ENCODE peak calls at places on chromosomes 4 and X, in ten cellular contexts. One of them, this sample, is unnamed.

GRCh38 chr4:115355329-115355728 is 241.9 kb upstream of the NDST4 start:
- DNase-seq in lower lobe of right lung: no peak
- DNase-seq in thoracic aorta: no peak
- DNase-seq in skeletal muscle cell: no peak
- DNase-seq in sigmoid colon: no peak
- DNase-seq in HL-60: no peak
- DNase-seq in NB4: no peak
- DNase-seq in MG63: no peak
- DNase-seq in breast epithelium: no peak
- DNase-seq in A549: no peak
- DNase-seq in this sample: no peak

GRCh38 chr4:76194325-76194724 is 19.3 kb downstream of the SCARB2 start:
- DNase-seq in lower lobe of right lung: no peak
- DNase-seq in thoracic aorta: no peak
- DNase-seq in skeletal muscle cell: peak; percentile 78
- DNase-seq in sigmoid colon: no peak
- DNase-seq in HL-60: no peak
- DNase-seq in NB4: peak; percentile 34
- DNase-seq in MG63: peak; percentile 41
- DNase-seq in breast epithelium: no peak
- DNase-seq in A549: peak; percentile 37
- DNase-seq in this sample: peak; percentile 89

GRCh38 chrX:45778621-45779020 is 577.9 kb upstream of the DIPK2B start:
- DNase-seq in lower lobe of right lung: no peak
- DNase-seq in thoracic aorta: no peak
- DNase-seq in skeletal muscle cell: no peak
- DNase-seq in sigmoid colon: no peak
- DNase-seq in HL-60: peak; percentile 71
- DNase-seq in NB4: peak; percentile 58
- DNase-seq in MG63: no peak
- DNase-seq in breast epithelium: no peak
- DNase-seq in A549: no peak
- DNase-seq in this sample: no peak

GRCh38 chr4:30094866-30095265 is 625.3 kb upstream of the PCDH7 start:
- DNase-seq in lower lobe of right lung: no peak
- DNase-seq in thoracic aorta: no peak
- DNase-seq in skeletal muscle cell: peak; percentile 26
- DNase-seq in sigmoid colon: no peak
- DNase-seq in HL-60: no peak
- DNase-seq in NB4: no peak
- DNase-seq in MG63: no peak
- DNase-seq in breast epithelium: no peak
- DNase-seq in A549: no peak
- DNase-seq in this sample: no peak

GRCh38 chr4:151730003-151730559 is 30.7 kb downstream of the GATB start:
- DNase-seq in lower lobe of right lung: no peak
- DNase-seq in thoracic aorta: no peak
- DNase-seq in skeletal muscle cell: no peak
- DNase-seq in sigmoid colon: no peak
- DNase-seq in HL-60: no peak
- DNase-seq in NB4: no peak
- DNase-seq in MG63: peak; percentile 32
- DNase-seq in breast epithelium: no peak
- DNase-seq in A549: peak; percentile 27
- DNase-seq in this sample: peak; percentile 49

GRCh38 chrX:150152036-150152435 is 211.1 kb upstream of the MAMLD1 start:
- DNase-seq in lower lobe of right lung: no peak
- DNase-seq in thoracic aorta: no peak
- DNase-seq in skeletal muscle cell: no peak
- DNase-seq in sigmoid colon: no peak
- DNase-seq in HL-60: no peak
- DNase-seq in NB4: no peak
- DNase-seq in MG63: no peak
- DNase-seq in breast epithelium: no peak
- DNase-seq in A549: no peak
- DNase-seq in this sample: no peak

GRCh38 chr4:100017627-100018310 is 67.7 kb upstream of the H2AZ1 start:
- DNase-seq in lower lobe of right lung: no peak
- DNase-seq in thoracic aorta: no peak
- DNase-seq in skeletal muscle cell: no peak
- DNase-seq in sigmoid colon: no peak
- DNase-seq in HL-60: no peak
- DNase-seq in NB4: no peak
- DNase-seq in MG63: no peak
- DNase-seq in breast epithelium: no peak
- DNase-seq in A549: peak; percentile 8
- DNase-seq in this sample: peak; percentile 53

GRCh38 chrX:154443479-154443910 is 446 bp upstream of the FAM50A start:
- DNase-seq in lower lobe of right lung: no peak
- DNase-seq in thoracic aorta: no peak
- DNase-seq in skeletal muscle cell: no peak
- DNase-seq in sigmoid colon: no peak
- DNase-seq in HL-60: no peak
- DNase-seq in NB4: no peak
- DNase-seq in MG63: peak; percentile 23
- DNase-seq in breast epithelium: no peak
- DNase-seq in A549: no peak
- DNase-seq in this sample: no peak

GRCh38 chr4:2408401-2408958 is 10.0 kb downstream of the ZFYVE28 start:
- DNase-seq in lower lobe of right lung: no peak
- DNase-seq in thoracic aorta: no peak
- DNase-seq in skeletal muscle cell: no peak
- DNase-seq in sigmoid colon: no peak
- DNase-seq in HL-60: no peak
- DNase-seq in NB4: peak; percentile 39
- DNase-seq in MG63: peak; percentile 24
- DNase-seq in breast epithelium: no peak
- DNase-seq in A549: peak; percentile 40
- DNase-seq in this sample: peak; percentile 37

GRCh38 chrX:19747672-19748610 is 139.5 kb downstream of the SH3KBP1 start:
- DNase-seq in lower lobe of right lung: peak; percentile 39
- DNase-seq in thoracic aorta: no peak
- DNase-seq in skeletal muscle cell: no peak
- DNase-seq in sigmoid colon: peak; percentile 63
- DNase-seq in HL-60: peak; percentile 93
- DNase-seq in NB4: peak; percentile 91
- DNase-seq in MG63: no peak
- DNase-seq in breast epithelium: no peak
- DNase-seq in A549: no peak
- DNase-seq in this sample: no peak

GRCh38 chr4:76950846-76951321 is 1.3 kb downstream of the SEPTIN11 start:
- DNase-seq in lower lobe of right lung: peak; percentile 49
- DNase-seq in thoracic aorta: no peak
- DNase-seq in skeletal muscle cell: no peak
- DNase-seq in sigmoid colon: no peak
- DNase-seq in HL-60: peak; percentile 22
- DNase-seq in NB4: peak; percentile 34
- DNase-seq in MG63: peak; percentile 25
- DNase-seq in breast epithelium: no peak
- DNase-seq in A549: no peak
- DNase-seq in this sample: no peak

GRCh38 chrX:11724122-11725017 is 33.7 kb upstream of the MSL3 start:
- DNase-seq in lower lobe of right lung: no peak
- DNase-seq in thoracic aorta: no peak
- DNase-seq in skeletal muscle cell: no peak
- DNase-seq in sigmoid colon: no peak
- DNase-seq in HL-60: peak; percentile 11
- DNase-seq in NB4: peak; percentile 17
- DNase-seq in MG63: no peak
- DNase-seq in breast epithelium: no peak
- DNase-seq in A549: peak; percentile 30
- DNase-seq in this sample: peak; percentile 3

GRCh38 chr4:37664696-37665095 is 21.5 kb downstream of the RELL1 start:
- DNase-seq in lower lobe of right lung: no peak
- DNase-seq in thoracic aorta: no peak
- DNase-seq in skeletal muscle cell: no peak
- DNase-seq in sigmoid colon: no peak
- DNase-seq in HL-60: no peak
- DNase-seq in NB4: no peak
- DNase-seq in MG63: no peak
- DNase-seq in breast epithelium: no peak
- DNase-seq in A549: no peak
- DNase-seq in this sample: no peak

GRCh38 chr4:7820031-7820825 is 119.4 kb downstream of the AFAP1 start:
- DNase-seq in lower lobe of right lung: no peak
- DNase-seq in thoracic aorta: no peak
- DNase-seq in skeletal muscle cell: no peak
- DNase-seq in sigmoid colon: peak; percentile 66
- DNase-seq in HL-60: no peak
- DNase-seq in NB4: no peak
- DNase-seq in MG63: no peak
- DNase-seq in breast epithelium: no peak
- DNase-seq in A549: no peak
- DNase-seq in this sample: no peak

GRCh38 chr4:174563399-174563798 is 41.1 kb upstream of the HPGD start:
- DNase-seq in lower lobe of right lung: no peak
- DNase-seq in thoracic aorta: no peak
- DNase-seq in skeletal muscle cell: no peak
- DNase-seq in sigmoid colon: no peak
- DNase-seq in HL-60: no peak
- DNase-seq in NB4: no peak
- DNase-seq in MG63: no peak
- DNase-seq in breast epithelium: no peak
- DNase-seq in A549: no peak
- DNase-seq in this sample: no peak

GRCh38 chr4:164779811-164780216 is 25.9 kb downstream of the SMIM31 start:
- DNase-seq in lower lobe of right lung: no peak
- DNase-seq in thoracic aorta: no peak
- DNase-seq in skeletal muscle cell: peak; percentile 5
- DNase-seq in sigmoid colon: no peak
- DNase-seq in HL-60: peak; percentile 18
- DNase-seq in NB4: peak; percentile 47
- DNase-seq in MG63: peak; percentile 54
- DNase-seq in breast epithelium: no peak
- DNase-seq in A549: peak; percentile 35
- DNase-seq in this sample: peak; percentile 30

GRCh38 chrX:111041018-111041462 is 55.0 kb upstream of the PAK3 start:
- DNase-seq in lower lobe of right lung: no peak
- DNase-seq in thoracic aorta: no peak
- DNase-seq in skeletal muscle cell: peak; percentile 83
- DNase-seq in sigmoid colon: no peak
- DNase-seq in HL-60: peak; percentile 71
- DNase-seq in NB4: peak; percentile 80
- DNase-seq in MG63: peak; percentile 13
- DNase-seq in breast epithelium: peak; percentile 17
- DNase-seq in A549: peak; percentile 51
- DNase-seq in this sample: no peak

GRCh38 chr4:153205757-153206156 is 1.5 kb downstream of the TRIM2 start:
- DNase-seq in lower lobe of right lung: no peak
- DNase-seq in thoracic aorta: no peak
- DNase-seq in skeletal muscle cell: no peak
- DNase-seq in sigmoid colon: no peak
- DNase-seq in HL-60: no peak
- DNase-seq in NB4: no peak
- DNase-seq in MG63: no peak
- DNase-seq in breast epithelium: no peak
- DNase-seq in A549: no peak
- DNase-seq in this sample: peak; percentile 77
- H3K4me3 ChIP-seq in lower lobe of right lung: peak overlapping the region; percentile 41
- H3K4me3 ChIP-seq in thoracic aorta: no peak overlapping the region
- H3K4me3 ChIP-seq in skeletal muscle cell: no peak overlapping the region
- H3K4me3 ChIP-seq in sigmoid colon: no peak overlapping the region
- H3K4me3 ChIP-seq in HL-60: no peak overlapping the region
- H3K4me3 ChIP-seq in NB4: no peak overlapping the region
- H3K4me3 ChIP-seq in MG63: no peak overlapping the region
- H3K4me3 ChIP-seq in breast epithelium: no peak overlapping the region
- H3K4me3 ChIP-seq in A549: no peak overlapping the region
- H3K4me3 ChIP-seq in this sample: peak overlapping the region; percentile 69

GRCh38 chr4:98720871-98721480 is 62.6 kb upstream of the TSPAN5 start:
- DNase-seq in lower lobe of right lung: no peak
- DNase-seq in thoracic aorta: no peak
- DNase-seq in skeletal muscle cell: no peak
- DNase-seq in sigmoid colon: no peak
- DNase-seq in HL-60: no peak
- DNase-seq in NB4: no peak
- DNase-seq in MG63: no peak
- DNase-seq in breast epithelium: no peak
- DNase-seq in A549: no peak
- DNase-seq in this sample: peak; percentile 81
- H3K4me3 ChIP-seq in lower lobe of right lung: no peak overlapping the region
- H3K4me3 ChIP-seq in thoracic aorta: no peak overlapping the region
- H3K4me3 ChIP-seq in skeletal muscle cell: no peak overlapping the region
- H3K4me3 ChIP-seq in sigmoid colon: no peak overlapping the region
- H3K4me3 ChIP-seq in HL-60: no peak overlapping the region
- H3K4me3 ChIP-seq in NB4: no peak overlapping the region
- H3K4me3 ChIP-seq in MG63: no peak overlapping the region
- H3K4me3 ChIP-seq in breast epithelium: no peak overlapping the region
- H3K4me3 ChIP-seq in A549: no peak overlapping the region
- H3K4me3 ChIP-seq in this sample: no peak overlapping the region

GRCh38 chrX:57596109-57596870 is 4.5 kb downstream of the ZXDB start:
- DNase-seq in lower lobe of right lung: no peak
- DNase-seq in thoracic aorta: no peak
- DNase-seq in skeletal muscle cell: no peak
- DNase-seq in sigmoid colon: no peak
- DNase-seq in HL-60: no peak
- DNase-seq in NB4: no peak
- DNase-seq in MG63: no peak
- DNase-seq in breast epithelium: no peak
- DNase-seq in A549: no peak
- DNase-seq in this sample: no peak

DNA sequence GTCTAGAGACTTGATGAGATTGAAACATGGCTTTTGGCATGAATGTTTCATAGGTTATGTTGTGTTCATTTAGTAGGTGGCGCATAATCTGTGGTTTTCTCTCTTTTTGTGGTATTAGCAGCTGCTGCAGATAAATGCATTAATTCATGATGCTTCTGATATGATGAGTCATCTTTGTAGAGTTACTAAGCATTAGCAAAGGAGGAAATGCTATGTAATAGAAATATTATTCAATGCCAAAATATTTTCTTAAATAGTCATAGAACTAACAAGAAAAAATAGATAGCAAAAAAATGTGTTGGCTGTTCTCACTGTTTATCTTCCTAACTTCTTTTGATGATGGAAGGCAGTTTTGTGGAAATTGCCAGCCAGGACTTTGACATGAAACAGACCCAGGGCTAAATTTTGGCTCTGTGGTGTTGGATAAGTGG is 3.6 kb downstream of the ZXDB start:
- DNase-seq in lower lobe of right lung: no peak
- DNase-seq in thoracic aorta: no peak
- DNase-seq in skeletal muscle cell: peak; percentile 51
- DNase-seq in sigmoid colon: peak; percentile 69
- DNase-seq in HL-60: no peak
- DNase-seq in NB4: no peak
- DNase-seq in MG63: peak; percentile 15
- DNase-seq in breast epithelium: no peak
- DNase-seq in A549: peak; percentile 28
- DNase-seq in this sample: peak; percentile 84
- H3K4me3 ChIP-seq in lower lobe of right lung: peak overlapping the region; percentile 17
- H3K4me3 ChIP-seq in thoracic aorta: peak overlapping the region; percentile 52
- H3K4me3 ChIP-seq in skeletal muscle cell: peak overlapping the region; percentile 26
- H3K4me3 ChIP-seq in sigmoid colon: peak overlapping the region; percentile 3
- H3K4me3 ChIP-seq in HL-60: no peak overlapping the region
- H3K4me3 ChIP-seq in NB4: peak overlapping the region; percentile 34
- H3K4me3 ChIP-seq in MG63: no peak overlapping the region
- H3K4me3 ChIP-seq in breast epithelium: peak overlapping the region; percentile 12
- H3K4me3 ChIP-seq in A549: peak overlapping the region; percentile 34
- H3K4me3 ChIP-seq in this sample: peak overlapping the region; percentile 20

DNA sequence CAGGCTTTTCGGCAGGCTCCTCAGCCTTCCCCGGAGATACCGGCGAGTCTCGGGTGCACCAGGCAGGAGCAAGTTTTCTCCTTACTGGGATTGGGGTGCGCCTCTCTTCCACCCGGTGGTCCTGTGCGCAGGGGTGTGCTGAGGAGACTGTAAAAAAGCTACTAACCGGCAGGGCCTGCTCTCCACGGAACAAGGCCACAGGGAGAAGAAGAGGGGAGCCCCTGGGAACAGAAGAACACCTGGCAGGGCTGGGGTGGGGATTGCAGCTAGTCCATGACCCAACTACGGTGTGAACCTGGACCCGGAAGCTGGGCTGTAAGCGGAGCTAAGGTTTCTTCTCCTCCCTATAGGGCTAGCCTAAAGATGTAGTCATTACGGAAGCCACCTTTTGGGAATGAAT is 17.7 kb upstream of the ZIC3 start:
- DNase-seq in lower lobe of right lung: no peak
- DNase-seq in thoracic aorta: no peak
- DNase-seq in skeletal muscle cell: no peak
- DNase-seq in sigmoid colon: no peak
- DNase-seq in HL-60: no peak
- DNase-seq in NB4: no peak
- DNase-seq in MG63: no peak
- DNase-seq in breast epithelium: no peak
- DNase-seq in A549: no peak
- DNase-seq in this sample: no peak
- H3K4me3 ChIP-seq in lower lobe of right lung: no peak overlapping the region
- H3K4me3 ChIP-seq in thoracic aorta: no peak overlapping the region
- H3K4me3 ChIP-seq in skeletal muscle cell: no peak overlapping the region
- H3K4me3 ChIP-seq in sigmoid colon: no peak overlapping the region
- H3K4me3 ChIP-seq in HL-60: no peak overlapping the region
- H3K4me3 ChIP-seq in NB4: no peak overlapping the region
- H3K4me3 ChIP-seq in MG63: no peak overlapping the region
- H3K4me3 ChIP-seq in breast epithelium: no peak overlapping the region
- H3K4me3 ChIP-seq in A549: no peak overlapping the region
- H3K4me3 ChIP-seq in this sample: no peak overlapping the region

This sample was measured in PC-9.